ENCODE peak calls at places on chromosome 20, in seven cellular contexts. One of them, this sample, is unnamed.

GRCh38 chr20:47535088-47535487 is 33.4 kb downstream of the NCOA3 start:
- DNase-seq in IMR-90: no peak
- DNase-seq in astrocyte: no peak
- DNase-seq in psoas muscle: no peak
- DNase-seq in ovary: no peak
- DNase-seq in thoracic aorta: no peak
- DNase-seq in AG04450: no peak
- DNase-seq in this sample: no peak

GRCh38 chr20:34541917-34542316 is 16.6 kb upstream of the MAP1LC3A start:
- DNase-seq in astrocyte: no peak
- DNase-seq in ovary: no peak
- DNase-seq in AG04450: no peak
- DNase-seq in IMR-90: no peak
- DNase-seq in psoas muscle: no peak
- DNase-seq in thoracic aorta: no peak
- DNase-seq in this sample: no peak

GRCh38 chr20:18679020-18679419 is 91.2 kb downstream of the DTD1 start:
- DNase-seq in astrocyte: peak; percentile 33
- DNase-seq in IMR-90: peak; percentile 39
- DNase-seq in psoas muscle: no peak
- DNase-seq in AG04450: no peak
- DNase-seq in ovary: no peak
- DNase-seq in thoracic aorta: no peak
- DNase-seq in this sample: no peak

GRCh38 chr20:62374431-62375152 is 7.5 kb upstream of the LAMA5 start:
- DNase-seq in psoas muscle: no peak
- DNase-seq in thoracic aorta: no peak
- DNase-seq in astrocyte: no peak
- DNase-seq in IMR-90: peak; percentile 34
- DNase-seq in ovary: no peak
- DNase-seq in AG04450: no peak
- DNase-seq in this sample: no peak

GRCh38 chr20:62768234-62768814 is 27.9 kb upstream of the MRGBP start:
- DNase-seq in ovary: no peak
- DNase-seq in AG04450: no peak
- DNase-seq in astrocyte: no peak
- DNase-seq in thoracic aorta: no peak
- DNase-seq in IMR-90: no peak
- DNase-seq in psoas muscle: peak; percentile 28
- DNase-seq in this sample: no peak

GRCh38 chr20:25136643-25137559 is 55.0 kb upstream of the VSX1 start:
- DNase-seq in AG04450: peak; percentile 68
- DNase-seq in astrocyte: peak; percentile 87
- DNase-seq in IMR-90: peak; percentile 87
- DNase-seq in ovary: peak; percentile 38
- DNase-seq in psoas muscle: peak; percentile 76
- DNase-seq in thoracic aorta: peak; percentile 82
- DNase-seq in this sample: no peak

GRCh38 chr20:37714973-37715657 is 21.3 kb downstream of the CTNNBL1 start:
- DNase-seq in AG04450: no peak
- DNase-seq in IMR-90: peak; percentile 64
- DNase-seq in ovary: no peak
- DNase-seq in astrocyte: peak; percentile 56
- DNase-seq in thoracic aorta: no peak
- DNase-seq in psoas muscle: no peak
- DNase-seq in this sample: no peak

GRCh38 chr20:4795394-4795793 is 73.7 kb downstream of the PRND start:
- DNase-seq in ovary: no peak
- DNase-seq in thoracic aorta: no peak
- DNase-seq in astrocyte: peak; percentile 45
- DNase-seq in IMR-90: peak; percentile 80
- DNase-seq in AG04450: peak; percentile 47
- DNase-seq in psoas muscle: no peak
- DNase-seq in this sample: no peak

GRCh38 chr20:32159766-32160221 is 47.7 kb downstream of the PLAGL2 start:
- DNase-seq in psoas muscle: no peak
- DNase-seq in AG04450: no peak
- DNase-seq in thoracic aorta: no peak
- DNase-seq in IMR-90: no peak
- DNase-seq in astrocyte: no peak
- DNase-seq in ovary: no peak
- DNase-seq in this sample: no peak

GRCh38 chr20:23670361-23670760 is 18.5 kb downstream of the CST4 start:
- DNase-seq in psoas muscle: no peak
- DNase-seq in AG04450: no peak
- DNase-seq in thoracic aorta: no peak
- DNase-seq in IMR-90: no peak
- DNase-seq in ovary: no peak
- DNase-seq in astrocyte: no peak
- DNase-seq in this sample: no peak

GRCh38 chr20:4542270-4542669 is 179.4 kb upstream of the PRND start:
- DNase-seq in thoracic aorta: no peak
- DNase-seq in psoas muscle: no peak
- DNase-seq in AG04450: no peak
- DNase-seq in ovary: no peak
- DNase-seq in astrocyte: no peak
- DNase-seq in IMR-90: no peak
- DNase-seq in this sample: no peak

GRCh38 chr20:38601216-38602184 is at the start of gene ARHGAP40:
- DNase-seq in ovary: no peak
- DNase-seq in psoas muscle: no peak
- DNase-seq in IMR-90: no peak
- DNase-seq in thoracic aorta: no peak
- DNase-seq in astrocyte: peak; percentile 29
- DNase-seq in AG04450: no peak
- DNase-seq in this sample: no peak

GRCh38 chr20:25280051-25280573 is 32.2 kb downstream of the PYGB start:
- DNase-seq in astrocyte: no peak
- DNase-seq in AG04450: no peak
- DNase-seq in ovary: peak; percentile 7
- DNase-seq in IMR-90: no peak
- DNase-seq in psoas muscle: peak; percentile 29
- DNase-seq in thoracic aorta: no peak
- DNase-seq in this sample: no peak

GRCh38 chr20:7714549-7714948 is 225.7 kb downstream of the HAO1 start:
- DNase-seq in ovary: no peak
- DNase-seq in astrocyte: no peak
- DNase-seq in AG04450: no peak
- DNase-seq in IMR-90: no peak
- DNase-seq in psoas muscle: no peak
- DNase-seq in thoracic aorta: no peak
- DNase-seq in this sample: no peak

DNA sequence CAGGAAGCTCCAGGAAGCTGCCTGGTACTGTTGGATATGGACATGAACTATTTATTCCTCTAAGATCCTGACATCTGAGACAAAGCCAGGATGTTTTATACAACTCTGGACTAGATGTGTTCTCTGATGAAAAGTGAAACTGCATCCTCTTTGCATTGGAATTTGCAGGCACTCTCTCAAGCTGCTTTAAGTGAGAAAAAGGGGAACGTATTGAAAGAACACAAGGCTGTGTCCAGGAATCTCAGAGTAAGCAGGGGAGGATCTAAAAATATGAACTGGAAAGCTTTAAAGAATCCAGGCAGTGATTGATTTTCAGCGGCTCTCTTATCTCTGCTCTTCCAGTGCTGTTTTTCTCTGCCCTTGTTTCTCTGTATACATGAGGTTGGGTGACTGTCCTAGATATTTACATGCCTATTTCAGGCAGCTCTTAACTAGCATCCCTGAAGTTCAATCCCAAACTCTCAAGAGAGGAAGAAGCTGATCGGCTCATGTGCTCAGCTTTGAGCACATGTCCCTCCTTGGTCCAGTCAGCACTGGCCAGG is 193.8 kb downstream of the PLCB4 start:
- DNase-seq in astrocyte: peak; percentile 9
- DNase-seq in ovary: no peak
- DNase-seq in psoas muscle: no peak
- DNase-seq in AG04450: no peak
- DNase-seq in thoracic aorta: no peak
- DNase-seq in IMR-90: peak; percentile 30
- DNase-seq in this sample: no peak
- H3K4me3 ChIP-seq in astrocyte: no peak overlapping the region
- H3K4me3 ChIP-seq in ovary: no peak overlapping the region
- H3K4me3 ChIP-seq in psoas muscle: peak overlapping the region; percentile 26
- H3K4me3 ChIP-seq in AG04450: peak overlapping the region; percentile 26
- H3K4me3 ChIP-seq in thoracic aorta: no peak overlapping the region
- H3K4me3 ChIP-seq in IMR-90: peak overlapping the region; percentile 18
- H3K4me3 ChIP-seq in this sample: no peak overlapping the region

GRCh38 chr20:44600301-44600700 is 17.9 kb downstream of the PKIG start:
- DNase-seq in ovary: no peak
- DNase-seq in IMR-90: no peak
- DNase-seq in astrocyte: no peak
- DNase-seq in AG04450: no peak
- DNase-seq in thoracic aorta: no peak
- DNase-seq in psoas muscle: no peak
- DNase-seq in this sample: no peak
- H3K27ac ChIP-seq in ovary: no peak overlapping the region
- H3K27ac ChIP-seq in IMR-90: no peak overlapping the region
- H3K27ac ChIP-seq in astrocyte: no peak overlapping the region
- H3K27ac ChIP-seq in AG04450: no peak overlapping the region
- H3K27ac ChIP-seq in thoracic aorta: peak overlapping the region; percentile 96
- H3K27ac ChIP-seq in psoas muscle: peak overlapping the region; percentile 82
- H3K27ac ChIP-seq in this sample: peak overlapping the region; percentile 80

DNA sequence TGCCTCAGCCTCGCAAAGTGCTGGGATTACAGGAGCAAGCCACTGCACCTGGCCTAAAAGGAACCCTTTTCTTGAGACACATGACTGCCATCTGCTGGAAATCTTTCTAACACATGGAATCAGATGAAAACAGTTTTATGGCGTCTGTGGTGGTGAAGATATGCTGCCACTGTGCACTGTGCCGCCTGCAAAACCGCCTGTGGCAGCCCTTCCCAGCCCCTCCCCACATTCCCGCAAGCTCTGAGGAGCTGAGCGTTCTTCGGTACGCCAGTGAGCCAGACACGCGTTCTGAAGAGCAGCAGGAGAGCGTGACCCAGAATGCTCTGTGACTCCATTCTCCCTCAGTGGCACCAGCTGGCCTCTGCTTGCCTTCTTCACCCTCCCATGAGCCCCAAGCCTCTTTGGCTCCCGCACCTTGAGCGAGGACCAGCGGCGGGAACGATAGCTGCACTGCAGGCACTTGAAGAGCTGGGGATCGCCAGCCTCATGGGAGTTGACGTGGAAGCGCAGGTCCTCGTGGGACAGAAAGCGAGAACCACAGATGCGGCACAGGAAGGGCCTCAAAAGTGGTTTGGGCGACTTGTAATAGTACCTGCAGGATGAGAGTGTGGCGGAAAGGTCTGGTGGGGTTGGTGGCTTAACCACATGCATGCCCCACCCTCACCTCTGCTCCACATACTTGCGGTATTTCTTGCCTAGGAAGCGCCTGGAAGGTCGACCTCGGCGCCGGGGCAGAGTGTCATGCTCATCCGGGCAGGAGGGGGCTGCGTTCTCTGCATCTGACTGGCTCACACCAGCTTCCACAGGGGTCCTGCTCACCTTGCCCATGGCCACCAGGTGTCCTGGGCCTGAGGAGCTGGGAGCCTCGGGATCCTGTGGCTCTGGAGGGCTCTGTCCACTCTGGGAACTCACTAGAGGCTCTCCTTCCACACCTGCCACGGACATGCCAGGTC is 8.7 kb downstream of the ZNF335 start:
- DNase-seq in AG04450: no peak
- DNase-seq in astrocyte: no peak
- DNase-seq in psoas muscle: peak; percentile 48
- DNase-seq in ovary: no peak
- DNase-seq in IMR-90: peak; percentile 33
- DNase-seq in thoracic aorta: no peak
- DNase-seq in this sample: no peak
- TF ChIP-seq CTCF in AG04450: peak; percentile 37
- TF ChIP-seq CTCF in astrocyte: no peak
- TF ChIP-seq CTCF in psoas muscle: peak; percentile 44
- TF ChIP-seq CTCF in ovary: no peak
- TF ChIP-seq CTCF in IMR-90: peak; percentile 29
- TF ChIP-seq CTCF in thoracic aorta: peak; percentile 20
- TF ChIP-seq CTCF in this sample: peak; percentile 34

DNA sequence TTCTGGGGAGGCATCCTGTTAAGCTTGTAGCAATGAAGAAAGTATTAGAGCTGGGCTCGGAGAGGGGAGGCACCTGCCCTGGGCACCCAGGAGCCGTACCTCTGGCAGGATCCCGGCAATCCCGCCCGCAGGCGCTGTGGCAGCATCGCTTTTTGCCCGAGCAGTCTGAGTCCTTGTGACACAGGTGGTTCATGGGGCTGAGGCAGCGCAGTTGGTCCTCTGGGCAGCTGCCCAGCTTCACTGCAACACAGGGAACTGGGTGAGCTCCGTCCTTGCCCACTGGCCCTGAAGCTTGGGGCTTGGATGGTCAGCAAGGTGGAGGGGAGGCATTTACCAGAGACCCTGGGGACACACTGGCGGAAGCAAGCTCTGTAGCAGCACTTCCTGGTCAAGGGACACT is 4.7 kb downstream of the WFDC5 start:
- DNase-seq in ovary: no peak
- DNase-seq in AG04450: no peak
- DNase-seq in psoas muscle: no peak
- DNase-seq in thoracic aorta: no peak
- DNase-seq in astrocyte: no peak
- DNase-seq in IMR-90: no peak
- DNase-seq in this sample: no peak
- H3K4me3 ChIP-seq in ovary: no peak overlapping the region
- H3K4me3 ChIP-seq in AG04450: no peak overlapping the region
- H3K4me3 ChIP-seq in psoas muscle: no peak overlapping the region
- H3K4me3 ChIP-seq in thoracic aorta: no peak overlapping the region
- H3K4me3 ChIP-seq in astrocyte: no peak overlapping the region
- H3K4me3 ChIP-seq in IMR-90: no peak overlapping the region
- H3K4me3 ChIP-seq in this sample: no peak overlapping the region

GRCh38 chr20:41139227-41140093 is 2.1 kb downstream of the PLCG1 start:
- DNase-seq in ovary: no peak
- DNase-seq in IMR-90: no peak
- DNase-seq in astrocyte: no peak
- DNase-seq in AG04450: no peak
- DNase-seq in thoracic aorta: no peak
- DNase-seq in psoas muscle: no peak
- DNase-seq in this sample: no peak
- H3K27ac ChIP-seq in ovary: peak overlapping the region; percentile 86
- H3K27ac ChIP-seq in IMR-90: no peak overlapping the region
- H3K27ac ChIP-seq in astrocyte: no peak overlapping the region
- H3K27ac ChIP-seq in AG04450: no peak overlapping the region
- H3K27ac ChIP-seq in thoracic aorta: peak overlapping the region; percentile 94
- H3K27ac ChIP-seq in psoas muscle: peak overlapping the region; percentile 86
- H3K27ac ChIP-seq in this sample: peak overlapping the region; percentile 97

GRCh38 chr20:58950603-58951002 is 30.5 kb upstream of the NELFCD start:
- DNase-seq in ovary: no peak
- DNase-seq in thoracic aorta: no peak
- DNase-seq in psoas muscle: no peak
- DNase-seq in astrocyte: no peak
- DNase-seq in AG04450: no peak
- DNase-seq in IMR-90: no peak
- DNase-seq in this sample: no peak
- TF ChIP-seq CTCF in ovary: no peak
- TF ChIP-seq CTCF in thoracic aorta: no peak
- TF ChIP-seq CTCF in psoas muscle: no peak
- TF ChIP-seq CTCF in astrocyte: no peak
- TF ChIP-seq CTCF in AG04450: no peak
- TF ChIP-seq CTCF in IMR-90: no peak
- TF ChIP-seq CTCF in this sample: no peak